ENCODE peak calls at places on chromosomes 6 and 20, in ten cellular contexts. Q is colonic mucosa; B is tibial artery; R is skeletal muscle cell; I is transverse colon; D is heart left ventricle; O is NCI-H1092 treated with DMSO at 0.1 percent for 48 hours; M is activated CD8-positive, alpha-beta memory T cell treated with anti-CD3 and anti-CD28 coated beads for 1 hour; F is kidney tubule cell; P is EH. J is an unnamed sample.

GRCh38 chr6:103784117-103784516 is 1075.6 kb downstream of the HACE1 start:
- DNase-seq in Q (no peak), B (no peak), R (no peak), I (no peak), D (no peak), O (no peak), M (no peak), F (no peak), P (no peak), J (no peak)

GRCh38 chr6:43120938-43121913 is 45.1 kb downstream of the PTK7 start:
- DNase-seq in Q (no peak), B (peak), R (peak), I (peak), D (no peak), O (no peak), M (no peak), F (peak), P (peak), J (no peak)

GRCh38 chr20:48282591-48283228 is 497.4 kb upstream of the SULF2 start:
- DNase-seq in Q (no peak), B (no peak), R (no peak), I (no peak), D (no peak), O (no peak), M (no peak), F (no peak), P (no peak), J (no peak)

GRCh38 chr20:44104807-44105517 is 82.0 kb downstream of the JPH2 start:
- DNase-seq in Q (no peak), B (no peak), R (peak), I (no peak), D (no peak), O (peak), M (no peak), F (peak), P (peak), J (peak)

GRCh38 chr6:714100-714499 is 21.2 kb upstream of the EXOC2 start:
- DNase-seq in Q (no peak), B (no peak), R (no peak), I (no peak), D (no peak), O (no peak), M (no peak), F (no peak), P (no peak), J (no peak)

GRCh38 chr20:31695849-31696804 is 26.5 kb downstream of the BCL2L1 start:
- DNase-seq in Q (no peak), B (no peak), R (no peak), I (peak), D (no peak), O (no peak), M (no peak), F (peak), P (peak), J (no peak)

GRCh38 chr20:14203657-14204056 is 133.8 kb downstream of the FLRT3 start:
- DNase-seq in Q (no peak), B (no peak), R (no peak), I (no peak), D (no peak), O (no peak), M (no peak), F (no peak), P (no peak), J (no peak)

GRCh38 chr20:37243076-37243936 is 18.3 kb downstream of the GHRH start:
- DNase-seq in Q (no peak), B (no peak), R (no peak), I (no peak), D (no peak), O (no peak), M (no peak), F (no peak), P (no peak), J (no peak)

GRCh38 chr6:34248727-34249468 is at the start of gene SMIM29:
- DNase-seq in Q (peak), B (peak), R (peak), I (peak), D (peak), O (peak), M (peak), F (peak), P (peak), J (peak)

GRCh38 chr6:101585501-101585900 is 192.0 kb downstream of the GRIK2 start:
- DNase-seq in Q (no peak), B (no peak), R (no peak), I (no peak), D (no peak), O (no peak), M (no peak), F (no peak), P (no peak), J (no peak)

J was measured in NCI-H774.